ENCODE peak calls at places on chromosomes 5 and 9, in seven cellular contexts. J is A549, U is IMR-90, W is left ventricle myocardium inferior, E is cardiac muscle cell, H is right cardiac atrium, V is caudate nucleus. L is an unnamed sample.

GRCh38 chr5:107372723-107373487 is 297.8 kb downstream of the EFNA5 start:
- DNase-seq in J (no peak), V (no peak), U (peak), E (peak), H (no peak), W (no peak), L (no peak)

GRCh38 chr5:13692172-13692571 is 252.3 kb downstream of the DNAH5 start:
- DNase-seq in E (no peak), W (no peak), H (no peak), J (no peak), U (no peak), V (no peak), L (no peak)

GRCh38 chr9:82320566-82320965 is 332.0 kb downstream of the SPATA31D1 start:
- DNase-seq in U (peak), H (no peak), J (no peak), W (no peak), E (peak), V (no peak), L (no peak)

GRCh38 chr9:27276182-27277030 is 20.5 kb downstream of the EQTN start:
- DNase-seq in J (peak), W (no peak), V (no peak), E (peak), H (no peak), U (peak), L (no peak)

GRCh38 chr5:154315196-154315595 is 124.7 kb downstream of the GALNT10 start:
- DNase-seq in E (no peak), W (no peak), J (no peak), U (no peak), V (no peak), H (no peak), L (no peak)

GRCh38 chr9:130112244-130113151 is 58.8 kb downstream of the GPR107 start:
- DNase-seq in V (no peak), H (no peak), W (no peak), E (no peak), U (peak), J (no peak), L (no peak)

GRCh38 chr9:126705767-126706697 is 92.3 kb downstream of the LMX1B start:
- DNase-seq in J (peak), U (peak), W (peak), E (peak), V (no peak), H (peak), L (peak)

GRCh38 chr9:126055386-126055785 is 271.2 kb upstream of the MVB12B start:
- DNase-seq in E (peak), H (no peak), V (no peak), J (no peak), W (no peak), U (peak), L (no peak)

GRCh38 chr9:110777201-110777842 is 108.7 kb downstream of the MUSK start:
- DNase-seq in V (no peak), U (peak), H (no peak), W (no peak), J (no peak), E (peak), L (no peak)

GRCh38 chr5:61245936-61246335 is 83.7 kb upstream of the SMIM15 start:
- DNase-seq in W (no peak), V (no peak), E (no peak), H (no peak), U (no peak), J (no peak), L (no peak)

GRCh38 chr5:71922584-71923106 is 184.6 kb upstream of the MAP1B start:
- DNase-seq in V (no peak), W (no peak), U (peak), E (peak), J (peak), H (no peak), L (no peak)

GRCh38 chr5:55222819-55223124 is 4.3 kb downstream of the MCIDAS start:
- DNase-seq in E (no peak), V (no peak), H (no peak), U (no peak), W (no peak), J (no peak), L (no peak)

GRCh38 chr9:4864234-4864661 is 71.5 kb downstream of the RCL1 start:
- DNase-seq in H (no peak), W (no peak), V (no peak), J (no peak), E (no peak), U (no peak), L (no peak)

GRCh38 chr9:116411506-116411905 is 257.9 kb downstream of the PAPPA start:
- DNase-seq in W (no peak), E (no peak), J (no peak), U (no peak), H (no peak), V (no peak), L (no peak)

DNA sequence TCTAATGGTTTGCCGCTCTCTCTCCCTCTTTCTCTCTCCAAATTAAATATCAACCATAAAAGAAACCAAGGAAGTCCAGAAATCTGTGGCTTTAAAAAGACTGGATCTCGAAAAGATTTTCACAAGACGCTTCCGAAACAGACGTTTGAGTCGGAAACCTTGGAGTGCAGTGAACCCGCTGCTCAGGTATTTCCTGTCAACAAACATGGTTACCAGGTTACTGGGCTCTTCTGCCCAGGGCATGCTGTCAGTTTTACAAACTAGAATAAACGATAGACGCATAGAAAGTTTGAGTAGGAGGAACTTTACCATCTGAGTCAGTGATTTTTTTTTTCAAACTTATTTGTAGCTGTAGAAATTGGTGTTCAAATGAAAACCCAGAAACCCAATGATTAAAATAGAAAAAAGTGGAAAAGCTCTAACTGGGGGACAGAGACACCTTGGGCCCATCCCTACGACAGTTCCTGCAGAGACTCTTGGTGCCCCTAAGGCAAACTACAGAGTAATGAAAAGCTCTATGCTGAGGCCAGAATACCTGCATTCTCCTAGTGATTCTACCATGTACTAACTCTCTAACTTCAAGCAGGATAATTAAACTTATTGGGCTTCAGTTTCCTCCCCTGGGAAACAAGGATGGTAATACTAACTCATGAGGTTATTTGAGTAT is 90.0 kb downstream of the DOCK8 start:
- DNase-seq in V (no peak), H (no peak), U (no peak), W (no peak), J (no peak), E (no peak), L (no peak)
- H3K27ac ChIP-seq in V (no peak), H (no peak), U (no peak), W (no peak), J (no peak), E (no peak), L (no peak)

DNA sequence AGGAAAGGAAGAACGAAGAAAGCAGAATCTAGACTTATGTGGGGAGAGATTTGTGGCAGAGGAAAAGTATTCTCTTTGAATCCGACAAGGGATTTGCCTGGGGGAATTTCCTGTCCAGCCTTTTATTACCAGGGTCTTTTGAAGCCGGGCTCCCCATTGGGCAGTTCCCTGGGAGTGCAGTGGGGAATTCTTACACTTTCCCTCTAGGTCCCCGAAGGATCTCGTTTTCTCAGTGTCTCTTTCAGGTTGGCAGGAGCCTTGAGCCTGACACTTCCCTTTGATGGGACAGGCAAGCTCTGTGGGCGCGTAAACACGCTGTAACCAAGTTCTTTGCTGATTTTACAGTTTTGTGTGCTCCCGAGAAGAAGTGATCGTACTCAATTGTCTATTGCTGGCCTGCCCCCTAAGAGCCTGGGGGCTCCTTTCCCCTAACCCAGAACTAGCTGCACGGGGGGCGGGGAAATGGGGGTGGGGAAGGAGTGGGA is 582 bp upstream of the VCAN start:
- DNase-seq in J (no peak), U (no peak), E (no peak), W (no peak), V (no peak), H (no peak), L (no peak)
- H3K27ac ChIP-seq in J (peak), U (no peak), E (peak), W (peak), V (no peak), H (no peak), L (no peak)

GRCh38 chr5:83527191-83527590 is 55.6 kb downstream of the VCAN start:
- DNase-seq in U (no peak), W (no peak), E (no peak), V (no peak), J (no peak), H (no peak), L (no peak)

GRCh38 chr5:83524345-83524744 is 52.8 kb downstream of the VCAN start:
- DNase-seq in U (no peak), W (no peak), J (no peak), E (no peak), H (no peak), V (no peak), L (no peak)

GRCh38 chr5:83527722-83528438 is 56.3 kb downstream of the VCAN start:
- DNase-seq in J (no peak), W (no peak), H (no peak), E (peak), V (no peak), U (no peak), L (no peak)

GRCh38 chr5:83524991-83525390 is 53.4 kb downstream of the VCAN start:
- DNase-seq in J (no peak), V (no peak), W (no peak), H (no peak), U (no peak), E (no peak), L (no peak)

GRCh38 chr5:83526289-83526688 is 54.7 kb downstream of the VCAN start:
- DNase-seq in W (no peak), H (no peak), U (no peak), J (no peak), E (no peak), V (no peak), L (no peak)
- H3K27ac ChIP-seq in W (no peak), H (no peak), U (no peak), J (no peak), E (no peak), V (no peak), L (no peak)

DNA sequence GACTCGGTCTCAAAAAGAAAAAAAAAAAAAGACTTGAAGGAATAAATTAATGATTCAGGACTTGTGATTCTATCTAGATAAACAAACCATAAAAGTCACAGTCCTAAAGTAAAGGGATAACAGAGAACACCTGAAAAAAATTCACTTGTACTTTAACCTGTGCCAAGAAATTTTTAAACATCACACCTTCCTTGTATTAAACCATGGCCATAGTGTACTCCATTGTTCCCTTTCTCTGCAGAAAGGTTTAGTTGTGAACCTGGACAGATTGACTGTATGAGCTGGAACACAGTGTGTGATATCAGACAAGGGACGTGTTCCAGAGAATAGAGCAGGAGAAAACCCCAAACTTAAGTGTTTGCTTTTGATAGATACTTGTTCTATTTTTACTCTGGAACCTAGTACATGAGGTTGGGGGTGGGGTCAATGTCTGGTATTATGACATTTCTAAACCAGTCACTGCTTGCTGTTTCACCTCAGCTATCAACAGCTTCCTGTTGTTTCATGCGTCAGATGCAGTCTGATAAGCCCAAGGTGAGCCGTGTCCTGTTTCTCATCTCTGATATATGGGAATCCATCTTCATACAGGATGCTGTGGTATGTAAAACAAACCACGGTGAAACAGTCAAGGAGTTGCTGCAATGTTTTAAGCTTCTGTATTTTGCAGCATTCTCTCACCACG is 62.5 kb upstream of the ITGA1 start:
- DNase-seq in H (no peak), J (no peak), U (peak), E (no peak), V (no peak), W (no peak), L (no peak)
- H3K27ac ChIP-seq in H (peak), J (no peak), U (no peak), E (no peak), V (no peak), W (peak), L (no peak)

GRCh38 chr5:66713998-66714397 is 117.8 kb downstream of the MAST4 start:
- DNase-seq in E (peak), J (no peak), U (no peak), V (no peak), W (no peak), H (no peak), L (no peak)

GRCh38 chr5:66717455-66718373 is 121.5 kb downstream of the MAST4 start:
- DNase-seq in H (no peak), J (no peak), E (no peak), U (no peak), W (peak), V (no peak), L (no peak)

GRCh38 chr5:66722653-66723052 is 126.5 kb downstream of the MAST4 start:
- DNase-seq in J (no peak), U (no peak), W (no peak), V (no peak), E (no peak), H (peak), L (no peak)

GRCh38 chr5:66720776-66721175 is 124.6 kb downstream of the MAST4 start:
- DNase-seq in V (no peak), H (no peak), E (no peak), J (no peak), U (no peak), W (no peak), L (no peak)

DNA sequence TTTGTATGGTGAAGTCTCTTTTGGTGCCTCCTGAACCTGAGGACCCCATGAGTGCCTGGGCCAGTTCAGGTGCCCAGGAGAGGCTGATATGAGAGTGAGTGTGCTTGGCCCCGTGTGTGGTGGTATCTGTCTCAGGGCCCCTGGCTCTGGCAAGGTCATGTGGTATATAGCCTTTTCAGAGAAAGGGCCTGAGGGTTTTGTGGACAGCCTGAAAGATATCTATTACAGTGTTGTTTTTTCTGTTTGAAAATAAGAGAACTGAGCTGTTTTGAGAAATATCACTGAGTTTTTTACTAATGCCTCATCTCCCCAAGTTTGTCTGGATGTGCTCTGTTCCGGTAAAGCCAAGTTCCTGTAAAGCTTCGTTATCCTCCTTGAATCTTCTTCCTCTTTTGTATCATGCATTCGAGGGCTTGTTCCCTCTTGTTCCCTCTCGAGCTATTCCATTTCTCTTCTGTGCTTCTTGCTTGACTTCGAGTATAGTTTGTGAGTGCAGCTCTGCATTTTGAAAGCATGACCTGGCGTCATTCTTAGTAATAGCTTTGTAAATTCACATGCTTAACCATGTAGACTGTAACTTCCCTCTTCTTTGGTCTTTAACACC is 122.3 kb downstream of the MAST4 start:
- DNase-seq in V (no peak), H (no peak), J (no peak), U (no peak), W (no peak), E (no peak), L (no peak)
- H3K27ac ChIP-seq in V (no peak), H (peak), J (no peak), U (no peak), W (peak), E (no peak), L (no peak)

GRCh38 chr9:93048706-93049448 is 9.6 kb upstream of the SUSD3 start:
- DNase-seq in E (no peak), U (no peak), J (no peak), H (no peak), W (no peak), V (no peak), L (no peak)
- H3K27ac ChIP-seq in E (no peak), U (no peak), J (no peak), H (no peak), W (no peak), V (no peak), L (no peak)

L was measured in substantia nigra.